ENCODE peak calls at places on chromosomes 1 and 21, in five cellular contexts. C, U, X, E and Q are unnamed samples.
A peak's percentile ranks its signal among the peaks of the same experiment; 100 is the strongest.

GRCh38 chr1:12542596-12543592 is 75.1 kb downstream of the DHRS3 start:
- DNase-seq in X (peak; percentile 39), E (no peak), C (peak; percentile 31), U (no peak), Q (no peak)

GRCh38 chr1:9700340-9700739 is 48.8 kb downstream of the PIK3CD start:
- DNase-seq in U (no peak), E (no peak), C (peak; percentile 94), X (no peak), Q (peak; percentile 75)

GRCh38 chr1:203076031-203076511 is 9.7 kb downstream of the MYOG start:
- DNase-seq in C (no peak), E (peak; percentile 71), U (peak; percentile 40), X (no peak), Q (no peak)

GRCh38 chr1:194081444-194081843 is 895.0 kb upstream of the B3GALT2 start:
- DNase-seq in E (no peak), C (no peak), X (no peak), U (no peak), Q (no peak)

GRCh38 chr1:94011709-94012590 is 102.7 kb upstream of the GCLM start:
- DNase-seq in U (peak; percentile 70), X (no peak), E (no peak), C (peak; percentile 24), Q (no peak)

GRCh38 chr1:31306278-31306677 is 9.4 kb downstream of the ZCCHC17 start:
- DNase-seq in U (no peak), E (no peak), C (peak; percentile 99), X (no peak), Q (peak; percentile 96)

GRCh38 chr1:38728176-38728908 is 131.2 kb downstream of the RRAGC start:
- DNase-seq in X (no peak), C (peak; percentile 68), E (peak; percentile 38), U (peak; percentile 22), Q (peak; percentile 88)

GRCh38 chr1:145978860-145979745 is 14.6 kb downstream of the POLR3GL start:
- DNase-seq in X (peak; percentile 87), E (peak; percentile 95), C (peak; percentile 100), U (peak; percentile 100), Q (peak; percentile 100)

GRCh38 chr1:47445823-47446567 is 8.2 kb downstream of the FOXD2 start:
- DNase-seq in E (no peak), C (no peak), U (no peak), X (no peak), Q (no peak)

GRCh38 chr1:16960560-16961296 is 19.7 kb downstream of the MFAP2 start:
- DNase-seq in X (peak; percentile 75), C (peak; percentile 75), E (peak; percentile 96), U (peak; percentile 95), Q (peak; percentile 83)

GRCh38 chr1:230130172-230130944 is 63.3 kb downstream of the GALNT2 start:
- DNase-seq in C (no peak), U (no peak), E (no peak), X (no peak), Q (no peak)

GRCh38 chr1:178614286-178614685 is 101.4 kb downstream of the TEX35 start:
- DNase-seq in E (no peak), U (peak; percentile 7), C (no peak), X (no peak), Q (no peak)

GRCh38 chr1:45386219-45386618 is 46.0 kb upstream of the MUTYH start:
- DNase-seq in E (no peak), C (no peak), X (no peak), U (no peak), Q (no peak)

GRCh38 chr1:1165900-1166421 is 7.7 kb upstream of the TTLL10 start:
- DNase-seq in E (no peak), X (no peak), C (no peak), U (no peak), Q (no peak)

GRCh38 chr1:75472971-75473603 is 137.8 kb downstream of the SLC44A5 start:
- DNase-seq in C (no peak), E (no peak), X (no peak), U (no peak), Q (no peak)

GRCh38 chr1:45326627-45327591 is at the start of gene HPDL:
- DNase-seq in U (peak; percentile 96), E (peak; percentile 94), C (peak; percentile 27), X (peak; percentile 71), Q (peak; percentile 42)

GRCh38 chr1:21624577-21625389 is 44.4 kb downstream of the RAP1GAP start:
- DNase-seq in X (no peak), U (no peak), E (no peak), C (no peak), Q (no peak)

GRCh38 chr1:98203461-98203860 is 282.6 kb upstream of the DPYD start:
- DNase-seq in X (no peak), U (peak; percentile 53), E (no peak), C (peak; percentile 71), Q (peak; percentile 52)

GRCh38 chr1:20076695-20077461 is 6.9 kb downstream of the PLA2G5 start:
- DNase-seq in U (peak; percentile 57), C (no peak), E (no peak), X (no peak), Q (no peak)

GRCh38 chr1:47703981-47704596 is 266.2 kb downstream of the FOXD2 start:
- DNase-seq in U (peak; percentile 20), E (no peak), X (no peak), C (peak; percentile 30), Q (no peak)

GRCh38 chr1:157407917-157408525 is 144.3 kb downstream of the FCRL5 start:
- DNase-seq in X (no peak), C (no peak), U (no peak), E (no peak), Q (no peak)

GRCh38 chr21:16605588-16605987 is 875.8 kb downstream of the USP25 start:
- DNase-seq in X (no peak), U (peak; percentile 54), C (no peak), E (no peak), Q (peak; percentile 5)

GRCh38 chr21:28633803-28634572 is 358.7 kb downstream of the LTN1 start:
- DNase-seq in C (peak; percentile 95), E (no peak), X (no peak), U (no peak), Q (peak; percentile 46)

GRCh38 chr1:184665329-184665728 is 89.3 kb downstream of the EDEM3 start:
- DNase-seq in E (no peak), U (no peak), C (no peak), X (no peak), Q (no peak)

GRCh38 chr1:156642265-156643185 is 608 bp downstream of the BCAN start:
- DNase-seq in C (no peak), X (no peak), U (peak; percentile 52), E (peak; percentile 57), Q (no peak)

GRCh38 chr1:218112862-218113261 is 172.2 kb upstream of the RRP15 start:
- DNase-seq in E (no peak), C (no peak), X (no peak), U (no peak), Q (no peak)

GRCh38 chr1:46757256-46757955 is 38.5 kb upstream of the EFCAB14 start:
- DNase-seq in X (no peak), C (peak; percentile 3), E (peak; percentile 58), U (peak; percentile 73), Q (no peak)

GRCh38 chr1:67304023-67304422 is 3.6 kb upstream of the IL12RB2 start:
- DNase-seq in E (no peak), U (no peak), X (no peak), C (no peak), Q (no peak)

GRCh38 chr1:214739621-214740238 is 136.7 kb downstream of the CENPF start:
- DNase-seq in C (peak; percentile 38), U (no peak), X (no peak), E (no peak), Q (no peak)

GRCh38 chr1:15341634-15342375 is 67.9 kb upstream of the EFHD2 start:
- DNase-seq in U (no peak), X (no peak), C (peak; percentile 85), E (no peak), Q (peak; percentile 84)

GRCh38 chr1:42931108-42931539 is 27.5 kb downstream of the SLC2A1 start:
- DNase-seq in X (peak; percentile 27), C (peak; percentile 39), E (peak; percentile 79), U (peak; percentile 79), Q (peak; percentile 56)

GRCh38 chr1:42930178-42931107 is 28.2 kb downstream of the SLC2A1 start:
- DNase-seq in C (no peak), U (no peak), X (no peak), E (no peak), Q (no peak)

GRCh38 chr1:42927920-42928505 is 30.7 kb downstream of the SLC2A1 start:
- DNase-seq in C (no peak), E (no peak), U (no peak), X (no peak), Q (no peak)

GRCh38 chr1:42928859-42929258 is 29.8 kb downstream of the SLC2A1 start:
- DNase-seq in E (no peak), U (no peak), C (no peak), X (no peak), Q (no peak)

GRCh38 chr1:42929434-42930177 is 29.1 kb downstream of the SLC2A1 start:
- DNase-seq in X (no peak), C (no peak), E (no peak), U (no peak), Q (no peak)
- H4K8ac ChIP-seq in X (no peak overlapping the region), C (no peak overlapping the region), E (no peak overlapping the region), U (no peak overlapping the region), Q (no peak overlapping the region)

GRCh38 chr21:45017376-45017960 is 56.9 kb upstream of the ADARB1 start:
- DNase-seq in C (peak; percentile 19), X (no peak), E (no peak), U (no peak), Q (no peak)
- H4K8ac ChIP-seq in C (peak overlapping the region; percentile 81), X (no peak overlapping the region), E (no peak overlapping the region), U (no peak overlapping the region), Q (no peak overlapping the region)

DNA sequence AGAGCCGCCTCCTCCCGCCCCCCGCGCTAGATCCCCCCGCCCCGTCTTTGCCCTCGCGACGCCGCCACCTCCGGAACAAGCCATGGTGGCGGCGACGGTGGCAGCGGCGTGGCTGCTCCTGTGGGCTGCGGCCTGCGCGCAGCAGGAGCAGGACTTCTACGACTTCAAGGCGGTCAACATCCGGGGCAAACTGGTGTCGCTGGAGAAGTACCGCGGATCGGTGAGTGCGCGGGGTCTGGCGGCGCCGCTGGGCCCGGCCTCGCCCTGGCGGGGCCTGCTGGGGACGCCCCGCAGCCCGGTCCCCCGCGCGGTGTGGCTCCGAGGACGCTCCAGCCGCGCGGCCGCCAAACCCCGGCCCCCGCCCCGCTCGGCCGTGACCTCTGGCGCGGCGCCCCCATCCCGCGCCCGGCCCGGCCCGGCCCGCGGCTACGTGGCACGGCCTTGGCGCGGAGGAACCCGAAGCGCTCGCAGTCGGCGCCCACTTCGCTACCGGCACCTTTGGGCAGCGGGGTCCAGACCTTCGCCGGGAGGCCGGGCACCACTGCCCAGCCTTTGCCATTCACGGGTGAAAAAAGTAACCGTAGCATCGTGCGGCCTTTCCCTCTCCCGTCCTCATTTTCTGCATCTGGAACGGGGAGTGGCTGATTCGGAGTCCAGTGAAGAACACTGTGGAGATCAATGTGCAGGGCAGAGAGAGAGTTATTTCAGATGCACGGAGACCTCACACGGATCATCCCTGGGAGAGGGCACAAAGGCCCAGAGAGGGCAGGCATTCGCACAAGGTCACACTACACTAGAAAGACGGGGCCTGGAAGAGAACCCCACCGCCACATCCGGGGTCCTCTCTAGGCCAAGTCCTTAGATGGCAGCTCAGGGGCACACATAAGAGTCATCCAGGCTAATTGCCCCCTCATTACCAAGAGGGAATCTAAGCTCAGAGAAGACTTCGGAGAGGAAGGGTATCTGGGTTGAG is at the start of gene GPX7:
- DNase-seq in U (peak; percentile 74), X (no peak), C (peak; percentile 39), E (peak; percentile 51), Q (peak; percentile 49)
- H4K8ac ChIP-seq in U (peak within 1 kb of the TSS; percentile 68), X (no peak within 1 kb of the TSS), C (peak within 1 kb of the TSS; percentile 20), E (no peak within 1 kb of the TSS), Q (peak within 1 kb of the TSS; percentile 94)

GRCh38 chr1:28505406-28506187 is at the start of gene RCC1:
- DNase-seq in U (peak; percentile 100), C (peak; percentile 99), X (peak; percentile 98), E (peak; percentile 97), Q (peak; percentile 99)
- H4K8ac ChIP-seq in U (peak within 1 kb of the TSS; percentile 30), C (peak within 1 kb of the TSS; percentile 93), X (no peak within 1 kb of the TSS), E (no peak within 1 kb of the TSS), Q (peak within 1 kb of the TSS; percentile 93)